ENCODE peak calls at places on chromosome 19, in eight cellular contexts. E is bronchial epithelial cell; J is T-helper 2 cell; S is T-cell; Z is right lobe of liver; L is CD8-positive, alpha-beta memory T cell; D is stimulated activated CD4-positive, alpha-beta T cell treated with anti-CD3 and anti-CD28 coated beads, Interleukin-2, amount 100 ng/mL, for 48 hours; A is A172. C is an unnamed sample.

GRCh38 chr19:38725469-38726283 is 18.6 kb downstream of the CAPN12 start:
- DNase-seq in E (no peak), D (no peak), Z (no peak), S (no peak), A (no peak), L (no peak), J (no peak), C (no peak)

GRCh38 chr19:34482380-34483250 is 1.1 kb downstream of the WTIP start:
- DNase-seq in E (no peak), Z (no peak), S (no peak), J (no peak), L (no peak), A (no peak), D (no peak), C (no peak)

GRCh38 chr19:19009951-19010350 is 23.4 kb downstream of the SUGP2 start:
- DNase-seq in S (no peak), L (no peak), E (no peak), A (no peak), J (no peak), D (no peak), Z (no peak), C (no peak)

GRCh38 chr19:13153627-13154240 is 3.5 kb downstream of the IER2 start:
- DNase-seq in A (no peak), L (no peak), Z (peak; percentile 62), E (no peak), J (no peak), S (no peak), D (no peak), C (no peak)

GRCh38 chr19:46384396-46384795 is 29.0 kb downstream of the CCDC8 start:
- DNase-seq in E (no peak), S (peak; percentile 11), L (no peak), D (no peak), J (no peak), Z (peak; percentile 35), A (no peak), C (no peak)

GRCh38 chr19:36257512-36257876 is 42.6 kb downstream of the ZNF146 start:
- DNase-seq in D (no peak), E (no peak), L (no peak), J (no peak), S (no peak), Z (no peak), A (no peak), C (no peak)

GRCh38 chr19:19137556-19138109 is 645 bp downstream of the TMEM161A start:
- DNase-seq in D (no peak), A (no peak), Z (peak; percentile 52), S (no peak), J (no peak), E (no peak), L (no peak), C (no peak)

GRCh38 chr19:46599716-46600392 is 1.3 kb upstream of the CALM3 start:
- DNase-seq in D (no peak), A (no peak), Z (peak; percentile 28), L (no peak), E (no peak), J (no peak), S (no peak), C (no peak)

GRCh38 chr19:34155686-34156085 is 16.6 kb upstream of the LSM14A start:
- DNase-seq in S (no peak), A (peak; percentile 20), E (peak; percentile 15), J (no peak), Z (no peak), D (no peak), L (no peak), C (no peak)